ENCODE peak calls at places on chromosomes 2 and 18, in four cellular contexts. R is CD8-positive, alpha-beta T cell; N is transverse colon; O is naive thymus-derived CD4-positive, alpha-beta T cell. P is an unnamed sample. For H3K4me1, the result is how much of the 10 kb centered on the place peaks cover.

GRCh38 chr2:52749764-52750163 is 1017.8 kb upstream of the CHAC2 start:
- DNase-seq in R (no peak), N (no peak), O (no peak), P (no peak)

GRCh38 chr2:46793423-46794416 is 121.9 kb downstream of the MCFD2 start:
- DNase-seq in R (no peak), N (no peak), O (no peak), P (no peak)

GRCh38 chr2:197806317-197806633 is 1.9 kb downstream of the PLCL1 start:
- DNase-seq in R (no peak), N (no peak), O (no peak), P (no peak)

GRCh38 chr2:136858656-136859055 is 93.3 kb downstream of the THSD7B start:
- DNase-seq in R (no peak), N (no peak), O (no peak), P (no peak)

GRCh38 chr18:36702398-36703010 is 126.3 kb downstream of the TPGS2 start:
- DNase-seq in R (no peak), N (no peak), O (no peak), P (no peak)

GRCh38 chr2:226793615-226794014 is 6.0 kb downstream of the IRS1 start:
- DNase-seq in R (no peak), N (no peak), O (no peak), P (no peak)

GRCh38 chr2:26847663-26848335 is at the start of gene DPYSL5:
- DNase-seq in R (no peak), N (no peak), O (no peak), P (no peak)

GRCh38 chr2:241368643-241369042 is 12.6 kb downstream of the FARP2 start:
- DNase-seq in R (no peak), N (no peak), O (no peak), P (no peak)

GRCh38 chr2:23532311-23533013 is 147.5 kb downstream of the KLHL29 start:
- DNase-seq in R (no peak), N (no peak), O (peak), P (no peak)

GRCh38 chr2:67871696-67872320 is 191.0 kb downstream of the C1D start:
- DNase-seq in R (no peak), N (no peak), O (no peak), P (no peak)

GRCh38 chr18:54296017-54296416 is 26.7 kb downstream of the POLI start:
- DNase-seq in R (no peak), N (no peak), O (no peak), P (no peak)

GRCh38 chr18:47528343-47528742 is 276.9 kb upstream of the SKOR2 start:
- DNase-seq in R (no peak), N (no peak), O (no peak), P (no peak)

GRCh38 chr18:10301831-10302483 is 152.5 kb upstream of the APCDD1 start:
- DNase-seq in R (no peak), N (no peak), O (no peak), P (no peak)

GRCh38 chr2:222305510-222306392 is 7.0 kb upstream of the PAX3 start:
- DNase-seq in R (no peak), N (no peak), O (no peak), P (peak)

GRCh38 chr2:222303045-222303827 is 4.4 kb upstream of the PAX3 start:
- DNase-seq in R (no peak), N (no peak), O (no peak), P (no peak)

GRCh38 chr2:222304737-222305509 is 6.1 kb upstream of the PAX3 start:
- DNase-seq in R (no peak), N (no peak), O (no peak), P (peak)

GRCh38 chr2:222302178-222303018 is 3.6 kb upstream of the PAX3 start:
- DNase-seq in R (no peak), N (no peak), O (no peak), P (no peak)

DNA sequence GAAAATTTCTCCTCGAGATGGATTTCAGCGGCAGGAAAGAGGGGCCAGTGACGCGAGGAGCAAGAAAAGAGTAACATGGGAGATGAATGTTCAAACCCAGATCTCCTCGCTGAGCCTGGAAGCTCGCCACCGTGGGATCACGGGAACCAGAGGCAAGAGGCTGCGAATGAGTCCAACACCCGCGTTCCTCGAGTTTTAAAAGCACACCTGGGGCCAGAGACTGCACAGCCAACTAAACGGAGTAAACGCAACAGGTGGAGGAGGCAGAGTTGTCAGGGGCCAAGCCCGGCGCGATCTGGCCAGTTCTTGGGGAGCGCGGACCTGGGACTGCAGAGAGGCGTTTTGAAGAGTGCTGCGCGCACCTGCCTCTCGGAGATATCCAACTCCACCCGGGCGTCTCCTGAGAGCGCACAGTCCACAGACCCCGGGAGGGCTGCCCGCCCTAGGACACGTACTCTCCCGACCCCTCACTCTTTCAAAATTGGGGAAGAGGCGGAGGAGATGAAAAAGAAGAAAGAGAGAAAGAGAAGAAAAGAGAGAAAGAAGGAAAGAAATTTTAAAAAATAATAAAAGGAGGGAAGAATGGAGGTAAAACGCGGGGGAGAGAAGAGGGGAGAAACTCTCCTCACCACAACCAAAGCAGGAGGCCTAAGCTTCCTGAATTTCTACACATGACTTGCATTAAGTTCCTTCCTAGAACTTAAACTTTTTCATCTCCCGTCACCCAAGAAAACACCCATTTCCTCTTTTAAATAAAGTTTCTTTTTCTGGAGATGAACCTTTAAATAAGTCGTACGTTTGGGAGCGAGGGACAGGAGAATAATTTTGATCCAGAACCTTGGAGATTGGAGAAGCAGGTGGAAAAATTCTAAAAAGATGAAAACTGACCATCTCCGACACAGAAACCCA is 5.3 kb upstream of the PAX3 start:
- DNase-seq in R (no peak), N (no peak), O (no peak), P (no peak)
- H3K4me1 ChIP-seq in R (under half), N (under half), O (under half), P (under half)

GRCh38 chr2:75505012-75505411 is 55.7 kb downstream of the EVA1A start:
- DNase-seq in R (no peak), N (no peak), O (no peak), P (no peak)
- H3K4me1 ChIP-seq in R (under half), N (under half), O (under half), P (under half)

GRCh38 chr2:42871372-42871771 is 79.0 kb upstream of the HAAO start:
- DNase-seq in R (no peak), N (no peak), O (no peak), P (no peak)
- H3K4me1 ChIP-seq in R (under half), N (under half), O (under half), P (under half)

GRCh38 chr18:51041677-51042076 is 11.7 kb downstream of the SMAD4 start:
- DNase-seq in R (no peak), N (no peak), O (no peak), P (no peak)

GRCh38 chr18:51037230-51037629 is 7.2 kb downstream of the SMAD4 start:
- DNase-seq in R (no peak), N (no peak), O (no peak), P (no peak)

GRCh38 chr18:51032193-51032592 is 2.2 kb downstream of the SMAD4 start:
- DNase-seq in R (no peak), N (no peak), O (no peak), P (no peak)

GRCh38 chr18:51039138-51040112 is 9.4 kb downstream of the SMAD4 start:
- DNase-seq in R (no peak), N (no peak), O (no peak), P (no peak)

DNA sequence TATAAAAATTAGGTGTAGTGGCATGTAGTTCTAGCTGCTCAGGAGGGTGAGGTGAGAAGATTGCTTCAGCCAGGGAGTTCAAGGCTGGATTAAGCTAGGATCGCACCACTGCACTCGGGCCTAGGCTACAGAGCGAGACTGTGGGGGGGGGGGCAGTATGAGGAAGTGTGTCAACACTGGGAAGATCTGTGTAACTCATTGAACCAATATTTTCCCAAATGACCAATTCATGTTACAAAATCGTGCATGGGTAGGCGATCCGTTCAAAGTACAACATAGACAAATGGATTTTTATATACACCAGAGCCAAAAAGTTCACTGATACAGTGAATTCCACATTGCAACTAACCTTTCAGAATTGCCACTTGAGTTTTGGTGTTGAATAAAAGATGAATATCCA is 8.1 kb downstream of the SMAD4 start:
- DNase-seq in R (no peak), N (no peak), O (no peak), P (no peak)
- H3K4me1 ChIP-seq in R (half or more), N (half or more), O (half or more), P (under half)

DNA sequence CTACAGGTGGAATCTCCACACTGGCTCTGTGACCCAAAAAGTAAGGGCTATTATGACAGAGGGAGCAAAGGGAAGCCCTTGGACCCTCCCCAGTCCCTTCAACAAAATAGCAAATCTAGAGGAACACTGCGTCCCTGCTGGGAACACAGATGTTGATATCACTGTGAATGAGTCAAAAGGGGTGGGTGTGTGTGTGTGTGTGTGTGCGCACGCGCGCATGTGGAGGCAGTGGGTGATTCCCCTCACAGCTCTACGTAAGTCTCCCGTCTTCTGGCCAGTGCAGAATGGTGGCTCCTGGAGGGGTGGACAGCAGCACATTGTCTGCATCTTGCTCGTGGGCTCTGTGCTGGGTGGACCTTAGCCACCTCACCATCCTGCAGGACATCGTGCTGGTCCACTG is 7.8 kb upstream of the C2orf72 start:
- DNase-seq in R (no peak), N (no peak), O (no peak), P (no peak)
- H3K4me1 ChIP-seq in R (under half), N (under half), O (under half), P (under half)

P was measured in mucosa of descending colon.